ENCODE peak calls at places on chromosomes 2 and 18, in seven cellular contexts. G is fibroblast of lung, E is fibroblast of villous mesenchyme, I is mammary epithelial cell, J is left ventricle myocardium inferior, N is GM12878, U is heart right ventricle. A is an unnamed sample.

GRCh38 chr2:134207589-134208209 is 46.2 kb upstream of the MGAT5 start:
- DNase-seq in G (peak; percentile 61), E (peak; percentile 76), I (peak; percentile 43), J (peak; percentile 45), N (no peak), U (peak; percentile 52), A (peak; percentile 56)

GRCh38 chr18:56515522-56515921 is 122.9 kb downstream of the TXNL1 start:
- DNase-seq in G (peak; percentile 6), E (no peak), I (no peak), J (no peak), N (no peak), U (no peak), A (no peak)

GRCh38 chr2:165067958-165068612 is 112.8 kb upstream of the SLC38A11 start:
- DNase-seq in G (peak; percentile 39), E (peak; percentile 47), I (no peak), J (peak; percentile 40), N (no peak), U (peak; percentile 42), A (peak; percentile 67)

GRCh38 chr2:177550264-177551200 is 158.0 kb downstream of the AGPS start:
- DNase-seq in G (peak; percentile 31), E (peak; percentile 33), I (no peak), J (no peak), N (no peak), U (no peak), A (peak; percentile 49)

GRCh38 chr2:109457811-109458210 is 156.0 kb downstream of the SEPTIN10 start:
- DNase-seq in G (no peak), E (no peak), I (no peak), J (no peak), N (no peak), U (no peak), A (no peak)

GRCh38 chr2:70828115-70828514 is 7.5 kb downstream of the CD207 start:
- DNase-seq in G (no peak), E (no peak), I (no peak), J (no peak), N (no peak), U (no peak), A (no peak)

GRCh38 chr2:241860184-241861078 is 1.7 kb upstream of the PDCD1 start:
- DNase-seq in G (no peak), E (no peak), I (no peak), J (peak; percentile 17), N (no peak), U (peak; percentile 29), A (no peak)

GRCh38 chr2:214808481-214808931 is 977 bp downstream of the BARD1 start:
- DNase-seq in G (peak; percentile 9), E (no peak), I (peak; percentile 8), J (no peak), N (no peak), U (no peak), A (no peak)

GRCh38 chr18:11533513-11533890 is 75.9 kb upstream of the SLC35G4 start:
- DNase-seq in G (no peak), E (no peak), I (no peak), J (no peak), N (no peak), U (no peak), A (no peak)

GRCh38 chr2:85104228-85104627 is 29.0 kb upstream of the TCF7L1 start:
- DNase-seq in G (no peak), E (no peak), I (no peak), J (no peak), N (no peak), U (no peak), A (no peak)

GRCh38 chr2:189533274-189534035 is 47.1 kb downstream of the SLC40A1 start:
- DNase-seq in G (no peak), E (no peak), I (no peak), J (no peak), N (no peak), U (no peak), A (no peak)

GRCh38 chr2:206217743-206218520 is 56.5 kb upstream of the ZDBF2 start:
- DNase-seq in G (peak; percentile 36), E (peak; percentile 48), I (no peak), J (no peak), N (no peak), U (no peak), A (peak; percentile 36)

GRCh38 chr2:140248623-140249022 is 1468.4 kb upstream of the NXPH2 start:
- DNase-seq in G (peak; percentile 77), E (no peak), I (no peak), J (no peak), N (no peak), U (no peak), A (peak; percentile 7)

GRCh38 chr2:43199492-43200481 is 26.6 kb downstream of the ZFP36L2 start:
- DNase-seq in G (no peak), E (no peak), I (peak; percentile 84), J (no peak), N (no peak), U (no peak), A (no peak)

GRCh38 chr2:238123991-238124470 is 14.4 kb upstream of the KLHL30 start:
- DNase-seq in G (no peak), E (no peak), I (no peak), J (no peak), N (no peak), U (peak; percentile 8), A (no peak)

GRCh38 chr18:54946149-54946581 is 13.1 kb downstream of the CCDC68 start:
- DNase-seq in G (peak; percentile 56), E (peak; percentile 78), I (no peak), J (peak; percentile 23), N (peak; percentile 8), U (no peak), A (peak; percentile 66)

GRCh38 chr2:96157649-96158553 is 12.7 kb upstream of the DUSP2 start:
- DNase-seq in G (no peak), E (no peak), I (no peak), J (no peak), N (peak; percentile 76), U (no peak), A (no peak)

GRCh38 chr2:221570321-221571107 is 1.6 kb downstream of the EPHA4 start:
- DNase-seq in G (peak; percentile 54), E (no peak), I (peak; percentile 48), J (no peak), N (no peak), U (peak; percentile 15), A (peak; percentile 21)

GRCh38 chr2:85433511-85434089 is 15.1 kb downstream of the SH2D6 start:
- DNase-seq in G (peak; percentile 99), E (peak; percentile 98), I (peak; percentile 92), J (peak; percentile 89), N (no peak), U (peak; percentile 82), A (peak; percentile 94)

GRCh38 chr2:191869178-191869577 is 22.3 kb upstream of the CAVIN2 start:
- DNase-seq in G (peak; percentile 40), E (peak; percentile 39), I (no peak), J (no peak), N (peak; percentile 7), U (no peak), A (peak; percentile 55)

GRCh38 chr18:60905699-60906098 is 427.5 kb upstream of the CDH20 start:
- DNase-seq in G (no peak), E (no peak), I (no peak), J (no peak), N (no peak), U (no peak), A (peak; percentile 23)

DNA sequence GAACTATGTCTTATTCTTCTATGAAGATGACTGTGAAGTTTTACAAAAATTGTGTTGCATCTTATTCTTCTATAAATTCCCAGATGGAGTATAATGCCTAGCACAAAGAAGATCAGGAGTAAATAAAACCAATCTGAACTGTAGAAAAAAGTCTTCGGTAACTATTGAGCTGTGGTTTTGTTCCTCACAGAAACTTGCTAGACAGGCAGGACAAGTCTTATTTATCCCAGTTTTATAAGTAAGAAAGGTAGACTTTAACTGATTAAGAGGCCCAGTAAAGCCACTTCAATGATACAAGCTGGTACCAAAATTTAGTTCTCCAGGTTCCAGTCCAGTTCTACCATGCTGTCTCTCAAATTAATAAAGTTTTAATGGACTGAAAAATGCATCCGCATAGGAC is 526.7 kb upstream of the SETBP1 start:
- DNase-seq in G (no peak), E (no peak), I (no peak), J (no peak), N (no peak), U (no peak), A (no peak)
- H3K4me3 ChIP-seq in G (no peak overlapping the region), E (no peak overlapping the region), I (no peak overlapping the region), J (no peak overlapping the region), N (no peak overlapping the region), U (no peak overlapping the region), A (no peak overlapping the region)

GRCh38 chr2:98727758-98728718 is 2.9 kb downstream of the MGAT4A start:
- DNase-seq in G (no peak), E (no peak), I (no peak), J (no peak), N (no peak), U (no peak), A (no peak)
- H3K4me3 ChIP-seq in G (no peak overlapping the region), E (no peak overlapping the region), I (no peak overlapping the region), J (peak overlapping the region; percentile 89), N (no peak overlapping the region), U (peak overlapping the region; percentile 17), A (no peak overlapping the region)

GRCh38 chr2:24623535-24623934 is 132.5 kb downstream of the NCOA1 start:
- DNase-seq in G (no peak), E (no peak), I (no peak), J (no peak), N (no peak), U (no peak), A (no peak)

GRCh38 chr2:24620936-24621335 is 129.9 kb downstream of the NCOA1 start:
- DNase-seq in G (no peak), E (peak; percentile 47), I (no peak), J (no peak), N (no peak), U (no peak), A (no peak)

GRCh38 chr2:24621779-24622538 is 130.9 kb downstream of the NCOA1 start:
- DNase-seq in G (no peak), E (no peak), I (peak; percentile 31), J (no peak), N (no peak), U (no peak), A (no peak)

GRCh38 chr2:24628746-24629145 is 137.7 kb downstream of the NCOA1 start:
- DNase-seq in G (no peak), E (no peak), I (no peak), J (no peak), N (no peak), U (no peak), A (no peak)

DNA sequence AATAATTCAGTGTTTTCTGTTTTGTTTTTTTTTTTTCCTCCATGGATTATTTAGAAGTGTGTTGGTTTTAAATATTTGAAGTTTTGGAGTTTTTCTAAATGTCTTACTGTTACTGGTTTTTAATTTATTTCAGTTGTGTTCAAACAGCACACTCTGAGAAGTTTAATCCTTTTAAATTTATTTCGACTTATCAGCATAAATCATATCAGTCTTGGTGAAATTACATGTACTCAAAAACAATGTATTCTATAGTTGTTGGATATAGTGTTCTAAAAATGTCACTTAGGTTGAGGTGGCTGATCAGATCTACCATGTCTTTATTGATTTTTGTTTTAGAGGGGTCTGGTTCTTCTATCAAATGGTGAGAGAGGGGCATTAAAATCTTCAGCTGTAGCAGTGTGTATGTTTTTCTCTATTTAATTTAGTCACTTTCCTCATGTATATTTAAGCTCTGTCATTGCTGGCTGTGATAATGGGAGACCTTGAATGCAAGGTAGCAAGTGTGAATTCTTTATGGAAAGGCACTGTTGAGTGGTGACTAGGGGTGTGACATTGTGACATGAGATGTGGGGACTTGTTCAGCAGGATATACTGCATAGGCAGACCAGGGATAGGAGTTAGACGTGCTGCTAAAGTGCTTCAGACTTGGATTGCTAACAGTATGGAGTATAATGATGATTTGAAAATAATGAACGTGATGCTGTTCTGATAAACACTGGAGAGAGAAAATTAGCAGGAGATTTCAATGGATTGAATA is 134.9 kb downstream of the NCOA1 start:
- DNase-seq in G (no peak), E (no peak), I (no peak), J (no peak), N (no peak), U (no peak), A (no peak)
- H3K4me3 ChIP-seq in G (no peak overlapping the region), E (no peak overlapping the region), I (no peak overlapping the region), J (no peak overlapping the region), N (no peak overlapping the region), U (no peak overlapping the region), A (no peak overlapping the region)

GRCh38 chr18:6405237-6406074 is 9.3 kb downstream of the L3MBTL4 start:
- DNase-seq in G (no peak), E (no peak), I (no peak), J (no peak), N (no peak), U (no peak), A (no peak)
- H3K4me3 ChIP-seq in G (no peak overlapping the region), E (no peak overlapping the region), I (no peak overlapping the region), J (no peak overlapping the region), N (no peak overlapping the region), U (no peak overlapping the region), A (no peak overlapping the region)

A was measured in cardiac fibroblast.